ENCODE peak calls at places on chromosome 15, in four cellular contexts. S is endothelial cell of umbilical vein; X is CD8-positive, alpha-beta memory T cell; A is heart right ventricle. H is an unnamed sample.
A peak's percentile ranks its signal among the peaks of the same experiment; 100 is the strongest.

GRCh38 chr15:79601376-79601775 is 169.2 kb downstream of the MINAR1 start:
- DNase-seq in X (no peak), S (no peak), A (no peak), H (no peak)

GRCh38 chr15:38042707-38043445 is 108.4 kb downstream of the TMCO5A start:
- DNase-seq in S (peak; percentile 38), X (no peak), A (peak; percentile 12), H (no peak)

GRCh38 chr15:40232625-40233070 is 6.2 kb upstream of the PAK6 start:
- DNase-seq in A (no peak), S (no peak), X (no peak), H (no peak)

GRCh38 chr15:44501768-44502366 is 35.1 kb upstream of the EIF3J start:
- DNase-seq in X (no peak), A (no peak), S (peak; percentile 50), H (no peak)

GRCh38 chr15:27234593-27234992 is 263.6 kb downstream of the GABRG3 start:
- DNase-seq in A (no peak), S (no peak), X (no peak), H (no peak)

GRCh38 chr15:85929786-85930185 is 135.1 kb upstream of the KLHL25 start:
- DNase-seq in A (no peak), X (no peak), S (no peak), H (no peak)

GRCh38 chr15:101406014-101406413 is 83.5 kb downstream of the PCSK6 start:
- DNase-seq in S (no peak), A (no peak), X (no peak), H (no peak)

GRCh38 chr15:78408961-78409360 is 29.1 kb upstream of the IREB2 start:
- DNase-seq in A (no peak), X (no peak), S (no peak), H (no peak)

GRCh38 chr15:89371145-89372044 is 36.8 kb upstream of the POLG start:
- DNase-seq in S (no peak), A (no peak), X (no peak), H (no peak)

GRCh38 chr15:96270581-96271172 is 59.8 kb upstream of the NR2F2 start:
- DNase-seq in A (no peak), X (no peak), S (no peak), H (no peak)

GRCh38 chr15:90560229-90560771 is 30.6 kb downstream of the CRTC3 start:
- DNase-seq in S (peak; percentile 39), A (peak; percentile 72), X (no peak), H (peak; percentile 51)

GRCh38 chr15:36926422-36926815 is 173.9 kb downstream of the MEIS2 start:
- DNase-seq in A (no peak), X (no peak), S (no peak), H (no peak)

GRCh38 chr15:55775316-55775715 is 32.4 kb upstream of the PRTG start:
- DNase-seq in S (no peak), X (no peak), A (no peak), H (peak; percentile 58)

GRCh38 chr15:84600331-84600686 is 500 bp upstream of the ZSCAN2 start:
- DNase-seq in A (peak; percentile 88), S (peak; percentile 90), X (peak; percentile 73), H (peak; percentile 87)

GRCh38 chr15:65494066-65494465 is 23.4 kb downstream of the DPP8 start:
- DNase-seq in S (no peak), X (no peak), A (no peak), H (no peak)

GRCh38 chr15:37550360-37551024 is 383.9 kb upstream of the TMCO5A start:
- DNase-seq in X (no peak), S (no peak), A (no peak), H (no peak)

GRCh38 chr15:91694829-91695205 is 158.7 kb upstream of the SLCO3A1 start:
- DNase-seq in X (no peak), A (peak; percentile 75), S (no peak), H (no peak)

GRCh38 chr15:80778621-80778963 is 578 bp upstream of the CEMIP start:
- DNase-seq in S (peak; percentile 12), A (no peak), X (no peak), H (no peak)
- H3K27ac ChIP-seq in S (no peak overlapping the region), A (no peak overlapping the region), X (no peak overlapping the region), H (no peak overlapping the region)

GRCh38 chr15:47383102-47383501 is 334.2 kb upstream of the SEMA6D start:
- DNase-seq in A (no peak), S (no peak), X (no peak), H (no peak)
- H3K4me3 ChIP-seq in A (no peak overlapping the region), S (no peak overlapping the region), X (no peak overlapping the region), H (no peak overlapping the region)

GRCh38 chr15:76127169-76127568 is 67.4 kb downstream of the TMEM266 start:
- DNase-seq in S (no peak), A (no peak), X (no peak), H (no peak)

GRCh38 chr15:76123031-76123430 is 63.2 kb downstream of the TMEM266 start:
- DNase-seq in X (no peak), S (no peak), A (no peak), H (no peak)

DNA sequence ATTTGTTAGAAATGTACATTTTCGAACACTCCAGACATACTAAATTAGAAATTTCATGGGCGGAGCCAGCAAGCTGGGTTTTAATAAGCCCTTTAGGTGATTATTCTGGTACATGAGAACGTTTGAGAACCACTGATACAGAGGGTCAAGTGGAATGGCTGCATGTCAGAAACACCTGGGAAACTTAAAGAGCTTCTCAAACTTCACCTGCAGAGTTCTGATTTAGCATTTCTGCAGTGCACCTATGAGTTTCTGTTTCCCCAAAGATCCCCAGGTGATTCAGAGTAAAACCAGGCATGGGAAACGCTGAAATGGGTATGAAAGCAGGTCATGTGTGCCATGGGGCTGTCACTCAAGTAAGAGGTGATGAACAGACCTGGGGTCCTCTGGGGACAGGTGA is 68.1 kb downstream of the TMEM266 start:
- DNase-seq in A (no peak), S (no peak), X (no peak), H (no peak)
- H3K27me3 ChIP-seq in A (no peaks in the 10 kb centered on the region), S (peaks cover 4% of the 10 kb centered on the region), X (no peaks in the 10 kb centered on the region), H (no peaks in the 10 kb centered on the region)

DNA sequence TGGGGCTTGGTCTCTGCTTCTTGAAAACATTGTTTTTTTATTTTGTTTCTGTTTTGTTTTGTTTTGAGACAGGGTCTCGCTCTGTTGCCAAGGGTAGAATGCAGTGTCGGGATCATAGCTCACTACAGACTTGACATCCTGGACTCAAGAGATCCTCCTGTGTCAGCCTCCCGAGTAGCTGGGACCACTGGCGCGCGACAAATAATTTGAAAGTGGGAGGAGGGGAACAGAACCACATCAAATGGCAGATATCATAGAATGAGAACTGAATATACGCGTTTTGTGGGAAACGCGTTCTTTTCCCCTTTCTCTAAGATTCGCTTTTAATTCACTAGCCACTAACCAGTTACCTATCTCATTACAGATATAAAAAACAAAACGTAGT is 641 bp upstream of the VPS13C start:
- DNase-seq in S (no peak), A (no peak), X (no peak), H (no peak)
- H3K27ac ChIP-seq in S (peak overlapping the region; percentile 49), A (peak overlapping the region; percentile 96), X (peak overlapping the region; percentile 94), H (peak overlapping the region; percentile 96)

DNA sequence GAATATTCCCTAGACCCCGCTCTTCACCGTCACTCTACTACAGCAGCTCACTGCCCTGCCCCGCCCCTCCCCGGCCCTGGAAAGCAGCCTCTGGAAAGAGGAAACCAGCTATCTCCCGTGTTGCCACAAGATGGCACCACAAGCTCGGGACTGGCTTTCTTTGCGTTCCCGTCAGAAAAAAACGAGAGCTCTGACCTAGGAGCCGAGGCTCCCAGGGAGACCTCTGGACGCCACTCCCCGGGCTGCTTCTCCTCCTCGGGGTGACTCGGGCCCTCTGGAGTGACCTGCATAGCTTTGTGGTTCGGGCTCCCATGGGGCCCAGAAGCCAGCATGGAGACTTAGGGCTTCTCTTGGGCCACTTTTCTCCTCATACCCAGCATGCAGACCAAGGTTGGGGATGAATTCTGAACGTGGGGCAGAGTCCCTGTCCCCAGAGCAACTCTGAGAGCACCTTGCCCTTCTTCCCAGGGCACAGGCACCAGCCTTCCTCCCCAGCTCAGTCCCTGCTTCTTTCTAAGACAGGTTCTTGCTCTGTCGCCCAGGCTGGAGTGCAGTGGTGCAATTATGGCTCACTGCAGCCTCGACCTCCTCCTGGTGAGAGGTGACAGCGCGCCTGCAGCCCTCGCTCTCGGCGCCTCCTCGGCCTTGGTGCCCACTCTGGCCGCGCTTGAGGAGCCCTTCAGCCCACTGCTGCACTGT is 19.0 kb downstream of the STOML1 start:
- DNase-seq in S (peak; percentile 81), X (peak; percentile 81), A (peak; percentile 88), H (peak; percentile 82)
- H3K4me3 ChIP-seq in S (no peak overlapping the region), X (no peak overlapping the region), A (peak overlapping the region; percentile 22), H (peak overlapping the region; percentile 52)

H was measured in breast epithelium.